ENCODE peak calls at places on chromosomes 13 and 19, in nine cellular contexts. R, D, Q, G, M, A, S, Z and I are unnamed samples.

GRCh38 chr13:78030351-78030750 is 111.7 kb upstream of the EDNRB start:
- DNase-seq in G (no peak), A (no peak), Z (no peak), Q (no peak), D (no peak), M (no peak), R (no peak), S (no peak), I (no peak)

GRCh38 chr13:21395953-21396352 is 63.1 kb downstream of the ZDHHC20 start:
- DNase-seq in A (no peak), D (no peak), Z (no peak), Q (no peak), S (no peak), M (no peak), G (no peak), R (no peak), I (no peak)

GRCh38 chr19:35040474-35040825 is 1.1 kb upstream of the HPN start:
- DNase-seq in G (no peak), D (no peak), S (no peak), R (no peak), A (no peak), Z (no peak), M (no peak), Q (no peak), I (no peak)

GRCh38 chr13:42078113-42078769 is 29.8 kb downstream of the DGKH start:
- DNase-seq in Q (no peak), M (no peak), G (no peak), D (no peak), A (no peak), Z (no peak), S (no peak), R (peak), I (no peak)

GRCh38 chr19:4103073-4103418 is 20.9 kb downstream of the MAP2K2 start:
- DNase-seq in A (no peak), M (no peak), R (no peak), Q (no peak), G (no peak), D (no peak), Z (peak), S (no peak), I (peak)

GRCh38 chr13:37526710-37527446 is 71.7 kb downstream of the POSTN start:
- DNase-seq in S (peak), Q (no peak), D (peak), R (no peak), Z (no peak), A (no peak), G (no peak), M (peak), I (peak)

GRCh38 chr19:38784224-38784623 is 4.8 kb upstream of the LGALS7B start:
- DNase-seq in R (no peak), Z (no peak), M (peak), S (peak), A (no peak), Q (no peak), D (no peak), G (no peak), I (no peak)

GRCh38 chr19:7083076-7083956 is 13.8 kb downstream of the ZNF557 start:
- DNase-seq in Z (peak), D (peak), M (peak), S (peak), A (no peak), R (peak), G (no peak), Q (no peak), I (peak)

GRCh38 chr13:41613984-41614581 is 156.7 kb downstream of the RGCC start:
- DNase-seq in R (no peak), D (peak), Q (no peak), M (peak), S (peak), A (no peak), Z (peak), G (no peak), I (peak)

GRCh38 chr13:42650470-42650869 is 76.5 kb downstream of the TNFSF11 start:
- DNase-seq in S (no peak), Q (no peak), M (no peak), D (no peak), A (no peak), R (no peak), G (no peak), Z (no peak), I (peak)

GRCh38 chr19:18029617-18030338 is 21.8 kb downstream of the ARRDC2 start:
- DNase-seq in Q (no peak), A (no peak), R (no peak), S (no peak), G (peak), Z (peak), M (no peak), D (no peak), I (peak)

GRCh38 chr19:12721656-12722565 is 1.8 kb downstream of the TNPO2 start:
- DNase-seq in A (peak), M (peak), D (peak), S (peak), Z (peak), R (peak), G (peak), Q (peak), I (peak)

GRCh38 chr13:69857188-69857821 is 250.3 kb upstream of the ATXN8OS start:
- DNase-seq in R (no peak), Q (no peak), Z (peak), M (peak), A (peak), S (no peak), D (peak), G (no peak), I (peak)

GRCh38 chr13:100454876-100455275 is 133.7 kb downstream of the GGACT start:
- DNase-seq in M (peak), R (no peak), D (peak), Z (peak), G (no peak), S (peak), A (peak), Q (no peak), I (peak)

GRCh38 chr19:57886046-57886445 is 2.8 kb downstream of the ZNF814 start:
- DNase-seq in G (no peak), M (no peak), D (no peak), A (no peak), Z (no peak), R (no peak), Q (no peak), S (no peak), I (no peak)

GRCh38 chr19:57888494-57889231 is at the start of gene ZNF814:
- DNase-seq in M (peak), R (peak), A (peak), D (peak), Z (peak), G (peak), S (peak), Q (peak), I (peak)

GRCh38 chr19:57888107-57888493 is 737 bp downstream of the ZNF814 start:
- DNase-seq in R (no peak), Q (no peak), M (no peak), A (no peak), S (no peak), D (no peak), Z (no peak), G (no peak), I (no peak)

DNA sequence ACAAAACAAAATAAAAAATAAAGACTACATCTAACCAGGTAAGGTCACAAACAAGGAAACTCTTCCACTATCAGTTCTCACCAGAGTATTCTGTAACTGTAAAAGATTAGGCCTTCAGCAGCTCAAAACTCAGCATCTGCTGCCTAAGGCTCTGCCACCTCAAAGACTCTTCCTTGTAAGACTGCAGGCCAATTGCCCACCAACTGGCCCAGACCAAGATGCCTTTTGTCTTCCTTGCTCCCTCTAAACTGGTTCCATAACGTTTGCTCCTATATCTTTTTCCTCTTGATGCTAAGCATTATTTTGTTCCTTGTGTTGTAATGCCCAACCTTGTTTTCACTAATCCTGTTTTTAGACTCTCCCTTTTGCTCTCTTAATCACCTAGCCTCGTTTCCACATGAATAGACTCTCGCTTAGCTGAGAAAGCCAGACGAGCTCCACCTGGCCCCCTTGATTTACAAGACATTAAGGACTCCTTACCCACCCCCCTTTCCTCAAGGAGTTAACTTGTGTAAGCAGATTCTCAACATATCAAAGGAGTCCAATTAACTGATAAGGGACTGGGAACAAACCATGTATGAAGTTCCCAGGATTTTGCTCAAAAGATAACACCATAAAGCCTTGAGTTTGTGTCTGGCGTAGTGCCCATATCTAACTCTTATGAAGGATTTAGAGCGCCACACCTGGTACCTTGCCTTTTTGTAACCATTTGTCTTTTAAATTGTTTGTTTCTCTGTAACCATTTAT is 1.5 kb downstream of the ZNF814 start:
- DNase-seq in G (no peak), M (peak), S (no peak), Q (peak), Z (no peak), R (peak), D (no peak), A (no peak), I (peak)
- TF ChIP-seq CTCF in G (no peak), M (no peak), S (no peak), Q (no peak), Z (no peak), R (no peak), D (no peak), A (no peak), I (no peak)

DNA sequence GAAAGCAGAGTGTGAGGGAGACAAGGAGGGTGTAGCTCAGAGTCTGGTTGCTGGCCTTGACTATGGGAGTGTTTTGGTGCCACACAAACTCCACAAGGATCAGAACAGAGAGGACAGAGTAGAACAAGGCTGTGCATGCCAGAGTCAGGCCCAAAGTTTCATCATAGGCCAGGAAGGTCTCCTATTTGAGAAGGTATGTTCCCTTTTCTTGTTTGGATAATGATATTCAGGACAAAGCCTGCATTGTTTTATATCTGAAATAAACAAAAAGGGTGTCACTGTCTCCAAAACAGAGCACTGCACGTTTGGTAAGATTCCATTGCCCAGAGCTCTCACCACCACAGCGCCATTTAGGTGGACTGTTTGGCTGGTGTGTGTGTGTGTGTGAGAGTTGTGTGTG is 3.1 kb upstream of the ZSCAN5A start:
- DNase-seq in D (no peak), Q (no peak), Z (peak), R (no peak), G (no peak), S (no peak), A (no peak), M (no peak), I (no peak)
- TF ChIP-seq CTCF in D (no peak), Q (no peak), Z (no peak), R (no peak), G (no peak), S (no peak), A (no peak), M (no peak), I (no peak)

GRCh38 chr13:102940143-102940542 is 94.3 kb downstream of the ERCC5 start:
- DNase-seq in D (no peak), G (no peak), Z (no peak), R (peak), Q (peak), A (no peak), S (no peak), M (no peak), I (no peak)
- TF ChIP-seq CTCF in D (no peak), G (no peak), Z (no peak), R (peak), Q (no peak), A (no peak), S (peak), M (no peak), I (no peak)

GRCh38 chr13:45474584-45475454 is 10.1 kb downstream of the COG3 start:
- DNase-seq in R (no peak), A (no peak), Q (no peak), M (no peak), Z (no peak), D (no peak), S (no peak), G (no peak), I (no peak)

GRCh38 chr13:45468676-45469075 is 3.9 kb downstream of the COG3 start:
- DNase-seq in D (no peak), Q (no peak), S (no peak), A (no peak), M (no peak), Z (peak), G (no peak), R (no peak), I (peak)

GRCh38 chr13:45472171-45472705 is 7.5 kb downstream of the COG3 start:
- DNase-seq in S (no peak), D (peak), Z (no peak), Q (no peak), G (no peak), R (no peak), A (no peak), M (no peak), I (peak)

DNA sequence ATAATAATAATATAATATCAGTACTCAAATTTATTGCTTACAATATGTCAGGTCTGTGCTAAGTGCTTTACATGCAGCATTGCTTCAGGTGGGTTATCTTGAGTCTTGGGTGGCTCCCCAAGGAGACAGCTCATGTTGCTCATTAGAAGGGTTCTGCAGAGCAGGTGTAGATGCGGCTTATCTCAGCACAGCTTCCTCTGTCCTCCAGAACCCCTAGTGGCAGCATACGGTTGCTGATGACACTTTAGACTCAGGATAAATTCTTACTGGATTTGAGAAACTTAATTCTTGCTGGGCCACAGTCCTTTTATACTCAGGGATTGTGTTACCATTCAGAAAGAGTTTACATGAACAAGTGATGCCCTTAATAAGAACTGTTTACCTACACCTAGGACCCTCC is 8.9 kb downstream of the COG3 start:
- DNase-seq in Z (no peak), Q (no peak), D (no peak), S (peak), R (peak), M (no peak), A (no peak), G (no peak), I (no peak)
- TF ChIP-seq CTCF in Z (peak), Q (no peak), D (peak), S (peak), R (peak), M (no peak), A (no peak), G (no peak), I (peak)

GRCh38 chr19:13902993-13903555 is 2.8 kb downstream of the BRME1 start:
- DNase-seq in Q (no peak), A (no peak), Z (no peak), S (no peak), D (no peak), R (no peak), G (no peak), M (peak), I (no peak)

GRCh38 chr19:13908674-13909073 is 2.7 kb downstream of the CC2D1A start:
- DNase-seq in A (no peak), D (no peak), G (no peak), M (no peak), S (no peak), R (no peak), Q (no peak), Z (no peak), I (no peak)

GRCh38 chr19:13906525-13906904 is 514 bp downstream of the CC2D1A start:
- DNase-seq in S (no peak), A (peak), R (peak), D (no peak), G (peak), Z (peak), Q (no peak), M (no peak), I (no peak)

GRCh38 chr19:13906910-13907309 is 909 bp downstream of the CC2D1A start:
- DNase-seq in S (no peak), D (no peak), R (no peak), M (no peak), A (no peak), Z (no peak), Q (no peak), G (no peak), I (no peak)

DNA sequence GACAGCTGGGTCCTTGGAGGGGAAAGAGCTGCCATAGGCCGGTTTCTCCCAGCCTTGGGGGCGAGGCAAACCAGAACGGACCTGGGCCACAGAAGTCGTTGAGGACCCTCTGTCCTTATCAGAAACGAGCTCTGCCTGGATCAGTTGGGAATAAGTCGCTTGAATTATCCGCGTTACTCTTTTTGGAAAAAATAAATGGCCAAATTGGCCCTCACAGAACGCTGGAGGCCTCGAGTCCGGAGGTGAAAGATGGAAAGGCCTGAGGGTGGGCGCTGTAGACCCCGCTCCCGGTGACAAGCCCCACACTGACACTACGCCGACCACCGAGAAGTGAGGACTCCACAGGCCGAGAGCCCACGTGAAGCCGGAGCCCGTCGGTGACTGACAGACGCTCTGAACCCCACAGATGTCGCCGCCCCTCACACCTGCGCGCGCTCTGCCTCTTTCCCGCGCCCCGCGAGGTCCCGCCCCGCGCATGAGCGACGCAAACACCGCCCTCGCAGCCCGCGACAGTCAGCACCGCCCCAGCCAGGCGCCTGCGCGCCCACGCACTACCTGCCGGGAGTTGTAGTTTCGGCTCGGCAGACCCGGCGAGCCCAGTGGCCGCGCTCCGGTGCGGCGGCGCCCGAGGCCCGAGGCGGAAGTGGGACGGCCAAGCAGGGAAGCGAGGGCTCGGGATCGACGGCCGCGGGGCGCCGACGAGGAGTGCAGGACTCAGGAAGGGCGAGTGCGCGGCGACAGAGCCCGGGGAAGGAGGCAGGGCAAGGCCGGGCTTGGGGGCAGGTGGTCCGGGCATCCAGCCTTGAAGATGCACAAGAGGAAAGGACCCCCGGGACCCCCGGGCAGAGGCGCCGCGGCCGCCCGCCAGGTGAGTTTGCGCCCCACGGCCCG is at the start of the genes BRME1 and CC2D1A:
- DNase-seq in S (peak), Z (peak), G (peak), M (peak), R (peak), D (peak), A (peak), Q (peak), I (peak)
- TF ChIP-seq CTCF in S (no peak), Z (no peak), G (no peak), M (no peak), R (no peak), D (no peak), A (no peak), Q (no peak), I (no peak)

DNA sequence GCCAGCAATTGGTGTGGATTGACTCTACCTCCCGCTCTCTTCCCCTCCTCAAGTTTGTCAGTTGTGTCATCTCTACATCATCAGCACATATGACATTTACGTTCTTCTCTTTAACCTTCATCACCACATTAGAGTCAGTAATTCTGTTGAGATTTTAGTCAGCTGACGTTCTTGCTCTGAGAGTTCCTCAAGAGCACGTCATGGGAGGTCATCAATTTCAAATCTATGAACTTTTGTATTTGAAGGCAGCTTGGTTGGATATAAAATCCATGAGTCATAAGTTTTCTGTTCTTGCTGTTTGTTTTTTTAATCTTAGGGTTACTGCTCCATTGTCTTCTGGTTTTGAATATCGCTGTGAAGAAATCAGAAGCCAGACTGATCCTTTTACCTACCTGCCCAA is 21.8 kb upstream of the ARGLU1 start:
- DNase-seq in G (no peak), A (no peak), Z (no peak), S (peak), R (no peak), Q (no peak), M (no peak), D (peak), I (peak)
- TF ChIP-seq CTCF in G (no peak), A (no peak), Z (no peak), S (no peak), R (no peak), Q (no peak), M (no peak), D (no peak), I (no peak)

GRCh38 chr13:27551563-27551962 is 68.8 kb downstream of the LNX2 start:
- DNase-seq in S (no peak), D (no peak), G (no peak), M (peak), A (no peak), R (no peak), Z (no peak), Q (no peak), I (peak)

DNA sequence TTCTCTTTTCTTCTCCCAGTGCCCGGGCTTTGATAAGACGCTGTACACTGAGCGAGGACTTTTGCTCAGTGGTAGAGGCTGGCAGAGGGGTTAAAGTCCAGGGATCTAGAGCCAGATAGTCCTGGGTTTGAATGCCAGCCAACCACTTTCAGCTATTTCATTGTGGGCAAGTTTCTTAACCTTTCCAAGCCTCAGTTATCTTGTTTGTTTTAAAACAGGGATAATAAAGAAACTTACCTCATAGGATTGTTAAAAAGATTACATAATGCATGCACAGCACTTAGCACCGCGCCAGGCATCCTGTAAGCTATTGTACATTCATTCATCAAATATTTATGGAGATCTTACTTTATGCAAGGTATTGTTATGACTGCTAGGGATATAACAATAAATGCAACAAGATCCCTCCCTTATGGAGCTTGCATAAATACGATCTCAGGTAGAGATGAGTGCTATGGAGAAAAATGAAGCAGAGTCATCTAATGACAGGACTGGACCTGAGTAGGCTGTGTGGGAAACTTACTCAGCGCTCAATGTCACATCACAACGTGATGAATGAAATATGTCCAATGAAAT is 70.8 kb downstream of the LNX2 start:
- DNase-seq in M (peak), D (no peak), S (no peak), G (no peak), Z (peak), R (no peak), A (peak), Q (no peak), I (peak)
- TF ChIP-seq CTCF in M (no peak), D (no peak), S (no peak), G (no peak), Z (no peak), R (no peak), A (no peak), Q (no peak), I (no peak)